ENCODE peak calls at places on chromosomes 16 and 17, in six cellular contexts. Q is tibial artery; C is activated CD4-positive, CD25-positive, alpha-beta regulatory T cell treated with anti-CD3 and anti-CD28 coated beads, Interleukin-2, amount 50 U/mL, for 16 hours; X is activated B cell treated with CpG ODN at 0.5 μM for 24 hours; U is globus pallidus; N is stimulated activated CD4-positive, alpha-beta T cell treated with anti-CD3 and anti-CD28 coated beads, Interleukin-4, amount 100 ng/mL, for 4 hours. O is an unnamed sample.

GRCh38 chr16:46762583-46762982 is 14.4 kb upstream of the MYLK3 start:
- DNase-seq in Q (no peak), C (no peak), X (no peak), U (no peak), N (no peak), O (no peak)

GRCh38 chr16:57133911-57134310 is 41.5 kb downstream of the CPNE2 start:
- DNase-seq in Q (no peak), C (no peak), X (no peak), U (no peak), N (no peak), O (no peak)

GRCh38 chr16:628321-629061 is 2.3 kb upstream of the WFIKKN1 start:
- DNase-seq in Q (no peak), C (no peak), X (no peak), U (no peak), N (no peak), O (no peak)

GRCh38 chr16:1018447-1018846 is 36.9 kb downstream of the SOX8 start:
- DNase-seq in Q (no peak), C (no peak), X (no peak), U (no peak), N (no peak), O (no peak)

GRCh38 chr16:80280557-80280956 is 260.2 kb upstream of the DYNLRB2 start:
- DNase-seq in Q (no peak), C (no peak), X (no peak), U (no peak), N (no peak), O (no peak)

GRCh38 chr17:37358098-37358829 is 17.5 kb upstream of the C17orf78 start:
- DNase-seq in Q (peak), C (no peak), X (peak), U (peak), N (peak), O (peak)

GRCh38 chr17:69717214-69717613 is 302.7 kb downstream of the MAP2K6 start:
- DNase-seq in Q (no peak), C (no peak), X (no peak), U (no peak), N (no peak), O (no peak)

GRCh38 chr16:64416232-64417010 is 705.4 kb downstream of the CDH11 start:
- DNase-seq in Q (no peak), C (no peak), X (no peak), U (peak), N (no peak), O (peak)